ENCODE peak calls at places on chromosomes 3 and 15, in eight cellular contexts. N, A, X, V, J, O, Q and U are unnamed samples.

GRCh38 chr15:34986326-34987181 is 1.5 kb downstream of the ZNF770 start:
- DNase-seq in Q (no peak), V (no peak), X (no peak), J (no peak), A (no peak), O (no peak), N (no peak), U (peak; percentile 31)

GRCh38 chr3:66598168-66598567 is 97.3 kb upstream of the LRIG1 start:
- DNase-seq in O (no peak), V (no peak), N (no peak), A (no peak), X (no peak), Q (no peak), J (no peak), U (no peak)

GRCh38 chr3:84555629-84556028 is 403.2 kb upstream of the CADM2 start:
- DNase-seq in A (no peak), N (no peak), V (no peak), Q (no peak), J (no peak), O (no peak), X (no peak), U (no peak)

GRCh38 chr15:79091204-79091867 is 756 bp upstream of the RASGRF1 start:
- DNase-seq in J (no peak), A (peak; percentile 47), X (no peak), Q (no peak), V (no peak), O (no peak), N (no peak), U (peak; percentile 23)

GRCh38 chr15:73318463-73319351 is 50.1 kb downstream of the HCN4 start:
- DNase-seq in Q (peak; percentile 54), V (peak; percentile 30), O (no peak), A (no peak), X (no peak), N (no peak), J (no peak), U (no peak)

GRCh38 chr15:98955331-98955730 is 52.3 kb downstream of the PGPEP1L start:
- DNase-seq in Q (peak; percentile 33), A (no peak), J (no peak), O (peak; percentile 72), N (peak; percentile 22), X (no peak), V (peak; percentile 78), U (no peak)

GRCh38 chr3:78905700-78906099 is 862.1 kb downstream of the ROBO1 start:
- DNase-seq in J (no peak), Q (no peak), O (no peak), V (no peak), N (no peak), X (no peak), A (no peak), U (no peak)

GRCh38 chr15:69328739-69329138 is 30.0 kb downstream of the PAQR5 start:
- DNase-seq in O (no peak), V (no peak), N (no peak), A (no peak), J (no peak), Q (no peak), X (no peak), U (no peak)

GRCh38 chr3:8548502-8549300 is 47.1 kb downstream of the LMCD1 start:
- DNase-seq in N (no peak), X (no peak), J (no peak), Q (no peak), O (no peak), V (peak; percentile 26), A (no peak), U (no peak)

GRCh38 chr3:150411971-150412370 is 3.9 kb downstream of the TSC22D2 start:
- DNase-seq in X (no peak), A (no peak), V (no peak), O (no peak), J (no peak), Q (no peak), N (no peak), U (peak; percentile 46)

GRCh38 chr15:60000113-60000823 is 3.8 kb upstream of the FOXB1 start:
- DNase-seq in A (no peak), V (no peak), J (no peak), X (no peak), O (no peak), N (no peak), Q (no peak), U (no peak)

GRCh38 chr3:115246621-115247020 is 99.5 kb upstream of the ZBTB20 start:
- DNase-seq in Q (no peak), J (no peak), V (no peak), X (no peak), A (no peak), O (no peak), N (no peak), U (no peak)

GRCh38 chr3:115245899-115246298 is 98.8 kb upstream of the ZBTB20 start:
- DNase-seq in A (no peak), X (no peak), N (no peak), V (no peak), Q (no peak), O (no peak), J (no peak), U (no peak)

GRCh38 chr3:115248274-115248673 is 101.2 kb upstream of the ZBTB20 start:
- DNase-seq in N (no peak), A (no peak), X (no peak), Q (no peak), O (no peak), J (no peak), V (no peak), U (no peak)

GRCh38 chr3:115244350-115244749 is 97.3 kb upstream of the ZBTB20 start:
- DNase-seq in J (no peak), O (no peak), N (no peak), V (no peak), Q (no peak), A (no peak), X (no peak), U (no peak)

DNA sequence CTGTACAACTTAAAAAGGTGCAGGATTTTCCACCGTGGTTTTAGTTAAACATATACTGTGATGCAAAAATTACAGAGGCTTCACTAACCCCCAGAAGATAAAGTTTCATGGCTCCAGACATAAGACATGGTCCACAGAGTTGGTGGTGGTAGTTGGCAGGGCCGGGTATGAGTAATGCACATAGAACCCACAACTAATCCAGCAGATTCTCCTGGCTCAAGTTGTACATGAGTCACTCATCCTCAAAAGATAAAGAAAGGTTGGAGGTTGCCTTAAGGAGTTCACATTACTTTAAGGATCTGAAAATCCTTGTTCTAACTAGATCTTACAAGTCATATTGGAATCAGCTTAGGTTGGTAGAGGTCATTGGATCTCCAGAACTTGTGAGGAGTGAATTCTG is 98.3 kb upstream of the ZBTB20 start:
- DNase-seq in N (no peak), O (peak; percentile 51), X (no peak), J (peak; percentile 17), V (no peak), A (peak; percentile 69), Q (no peak), U (no peak)
- TF ChIP-seq POLR2A in N (no peak), O (no peak), X (no peak), J (no peak), V (no peak), A (no peak), Q (no peak), U (no peak)

GRCh38 chr15:100528833-100529428 is at the start of gene CERS3:
- DNase-seq in V (no peak), Q (no peak), O (no peak), X (no peak), N (no peak), A (no peak), J (no peak), U (no peak)
- TF ChIP-seq POLR2A in V (no peak), Q (no peak), O (no peak), X (no peak), N (no peak), A (no peak), J (no peak), U (no peak)

DNA sequence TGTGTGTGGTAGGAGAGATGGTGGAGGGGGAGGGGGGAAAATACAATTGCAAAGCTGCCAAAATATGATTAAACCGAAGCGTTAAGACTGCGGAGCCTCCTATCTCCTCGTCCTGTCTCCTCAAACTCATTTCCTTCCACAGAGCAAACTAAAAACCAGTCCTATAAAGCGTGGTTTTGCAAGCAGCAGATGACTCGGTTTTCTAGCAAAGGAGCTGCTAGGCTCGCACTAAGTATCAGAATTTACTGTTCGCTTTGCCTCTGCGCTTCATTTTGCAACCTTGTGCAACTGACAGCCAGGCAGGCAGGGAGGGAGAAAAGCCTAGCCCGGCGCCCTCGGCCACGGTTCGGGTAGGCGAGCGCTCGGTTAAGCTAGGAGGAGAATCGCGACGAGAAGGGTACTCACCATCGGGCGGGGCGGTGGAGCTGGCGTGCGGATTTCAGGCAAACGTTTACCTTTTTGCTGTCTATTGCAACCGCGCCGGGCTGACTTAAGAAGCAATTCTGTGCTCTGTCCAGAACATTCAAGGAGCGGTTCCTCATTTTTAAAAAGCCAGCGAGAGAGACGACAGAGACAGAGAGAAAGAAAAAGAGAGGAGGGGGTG is 3.8 kb upstream of the NR2F2 start:
- DNase-seq in X (no peak), V (peak; percentile 70), A (no peak), Q (no peak), N (peak; percentile 47), O (no peak), J (no peak), U (no peak)
- TF ChIP-seq POLR2A in X (no peak), V (no peak), A (no peak), Q (no peak), N (no peak), O (no peak), J (peak; percentile 23), U (no peak)

GRCh38 chr3:172061724-172062184 is 22.4 kb downstream of the FNDC3B start:
- DNase-seq in X (no peak), O (no peak), N (no peak), A (no peak), V (no peak), J (no peak), Q (no peak), U (no peak)
- TF ChIP-seq POLR2A in X (no peak), O (no peak), N (no peak), A (no peak), V (no peak), J (no peak), Q (no peak), U (no peak)

GRCh38 chr15:70763120-70763949 is at the start of gene UACA:
- DNase-seq in O (peak; percentile 97), Q (peak; percentile 98), X (peak; percentile 98), N (peak; percentile 98), V (peak; percentile 98), J (peak; percentile 97), A (peak; percentile 98), U (peak; percentile 84)
- TF ChIP-seq POLR2A in O (peak; percentile 95), Q (peak; percentile 93), X (peak; percentile 98), N (peak; percentile 96), V (peak; percentile 85), J (peak; percentile 95), A (peak; percentile 91), U (peak; percentile 43)

GRCh38 chr3:29381595-29381994 is 100.7 kb downstream of the RBMS3 start:
- DNase-seq in V (no peak), J (no peak), A (no peak), O (no peak), X (no peak), Q (no peak), N (no peak), U (no peak)

GRCh38 chr3:29384640-29385039 is 103.8 kb downstream of the RBMS3 start:
- DNase-seq in X (no peak), O (peak; percentile 34), V (no peak), A (no peak), Q (no peak), J (no peak), N (no peak), U (no peak)

GRCh38 chr3:29382845-29383244 is 102.0 kb downstream of the RBMS3 start:
- DNase-seq in Q (no peak), A (no peak), J (no peak), N (no peak), O (no peak), X (no peak), V (no peak), U (no peak)

GRCh38 chr3:29382399-29382798 is 101.5 kb downstream of the RBMS3 start:
- DNase-seq in Q (no peak), V (no peak), N (no peak), A (no peak), X (no peak), J (no peak), O (no peak), U (no peak)

GRCh38 chr3:29385056-29385455 is 104.2 kb downstream of the RBMS3 start:
- DNase-seq in Q (no peak), J (no peak), A (no peak), N (no peak), V (no peak), X (no peak), O (no peak), U (no peak)
- TF ChIP-seq POLR2A in Q (no peak), J (no peak), A (no peak), N (no peak), V (no peak), X (no peak), O (no peak), U (no peak)